ENCODE peak calls at places on chromosomes 16 and 17, in four cellular contexts. B, P, M and O are unnamed samples.

GRCh38 chr16:89103781-89104180 is 10.1 kb downstream of the ACSF3 start:
- DNase-seq in B (no peak), P (no peak), M (no peak), O (no peak)

GRCh38 chr16:2468725-2469398 is 2.2 kb upstream of the NTN3 start:
- DNase-seq in P (no peak), B (no peak), M (no peak), O (no peak)

GRCh38 chr17:50288306-50288705 is 14.0 kb downstream of the TMEM92 start:
- DNase-seq in P (no peak), B (no peak), M (no peak), O (no peak)

GRCh38 chr16:23729503-23730424 is 16.7 kb upstream of the ERN2 start:
- DNase-seq in P (peak), M (no peak), B (peak), O (peak)

GRCh38 chr17:4365628-4366311 is 705 bp downstream of the UBE2G1 start:
- DNase-seq in M (no peak), P (no peak), B (peak), O (no peak)

GRCh38 chr17:66570353-66571195 is 264.3 kb upstream of the CACNG5 start:
- DNase-seq in P (peak), B (no peak), M (no peak), O (peak)

GRCh38 chr17:47895254-47895855 is 681 bp upstream of the SP2 start:
- DNase-seq in M (no peak), B (peak), P (peak), O (no peak)

GRCh38 chr17:33858121-33858520 is 397.0 kb upstream of the CCL2 start:
- DNase-seq in M (no peak), P (no peak), B (no peak), O (no peak)

GRCh38 chr16:89216315-89217137 is 977 bp upstream of the ZNF778 start:
- DNase-seq in B (peak), P (peak), M (peak), O (peak)

GRCh38 chr17:65398036-65398787 is 163.2 kb downstream of the AXIN2 start:
- DNase-seq in P (no peak), B (no peak), M (no peak), O (no peak)

GRCh38 chr17:79735096-79735495 is 4.4 kb downstream of the ENPP7 start:
- DNase-seq in M (no peak), P (no peak), B (no peak), O (no peak)

GRCh38 chr17:79951361-79952264 is 84.1 kb downstream of the TBC1D16 start:
- DNase-seq in B (peak), P (peak), M (no peak), O (peak)

GRCh38 chr17:61532818-61533217 is 58.2 kb downstream of the NACA2 start:
- DNase-seq in B (no peak), P (no peak), M (no peak), O (no peak)

GRCh38 chr16:86632206-86632605 is 53.9 kb downstream of the FOXL1 start:
- DNase-seq in B (no peak), M (no peak), P (no peak), O (no peak)

GRCh38 chr16:89391-90302 is 11.6 kb downstream of the MPG start:
- DNase-seq in M (no peak), P (no peak), B (no peak), O (no peak)

GRCh38 chr17:50946891-50947843 is 81.0 kb upstream of the TOB1 start:
- DNase-seq in B (no peak), M (no peak), P (no peak), O (no peak)

GRCh38 chr17:57542518-57542917 is 202.6 kb downstream of the CCDC182 start:
- DNase-seq in B (no peak), P (no peak), M (no peak), O (no peak)

GRCh38 chr17:1056761-1057160 is 59.8 kb downstream of the TIMM22 start:
- DNase-seq in P (no peak), M (no peak), B (no peak), O (no peak)

GRCh38 chr16:88744839-88745521 is 38.7 kb downstream of the CTU2 start:
- DNase-seq in P (no peak), M (no peak), B (no peak), O (no peak)

GRCh38 chr16:72124148-72124547 is 30.5 kb downstream of the DHX38 start:
- DNase-seq in P (no peak), B (no peak), M (no peak), O (no peak)

GRCh38 chr17:43851744-43852143 is 4.8 kb downstream of the CD300LG start:
- DNase-seq in M (no peak), B (no peak), P (no peak), O (no peak)

GRCh38 chr17:76702941-76703637 is 7.7 kb downstream of the MXRA7 start:
- DNase-seq in M (no peak), B (no peak), P (no peak), O (no peak)
- H3K4me3 ChIP-seq in M (no peak), B (no peak), P (no peak), O (no peak)

GRCh38 chr17:74840989-74841666 is 18.6 kb downstream of the GRIN2C start:
- DNase-seq in B (peak), P (peak), M (no peak), O (peak)

GRCh38 chr17:74842146-74842598 is 17.5 kb downstream of the GRIN2C start:
- DNase-seq in M (no peak), P (no peak), B (no peak), O (no peak)

GRCh38 chr17:74843352-74843627 is 16.4 kb downstream of the GRIN2C start:
- DNase-seq in M (no peak), B (no peak), P (no peak), O (no peak)

GRCh38 chr17:74840500-74840899 is 19.2 kb downstream of the GRIN2C start:
- DNase-seq in P (no peak), B (no peak), M (no peak), O (no peak)

DNA sequence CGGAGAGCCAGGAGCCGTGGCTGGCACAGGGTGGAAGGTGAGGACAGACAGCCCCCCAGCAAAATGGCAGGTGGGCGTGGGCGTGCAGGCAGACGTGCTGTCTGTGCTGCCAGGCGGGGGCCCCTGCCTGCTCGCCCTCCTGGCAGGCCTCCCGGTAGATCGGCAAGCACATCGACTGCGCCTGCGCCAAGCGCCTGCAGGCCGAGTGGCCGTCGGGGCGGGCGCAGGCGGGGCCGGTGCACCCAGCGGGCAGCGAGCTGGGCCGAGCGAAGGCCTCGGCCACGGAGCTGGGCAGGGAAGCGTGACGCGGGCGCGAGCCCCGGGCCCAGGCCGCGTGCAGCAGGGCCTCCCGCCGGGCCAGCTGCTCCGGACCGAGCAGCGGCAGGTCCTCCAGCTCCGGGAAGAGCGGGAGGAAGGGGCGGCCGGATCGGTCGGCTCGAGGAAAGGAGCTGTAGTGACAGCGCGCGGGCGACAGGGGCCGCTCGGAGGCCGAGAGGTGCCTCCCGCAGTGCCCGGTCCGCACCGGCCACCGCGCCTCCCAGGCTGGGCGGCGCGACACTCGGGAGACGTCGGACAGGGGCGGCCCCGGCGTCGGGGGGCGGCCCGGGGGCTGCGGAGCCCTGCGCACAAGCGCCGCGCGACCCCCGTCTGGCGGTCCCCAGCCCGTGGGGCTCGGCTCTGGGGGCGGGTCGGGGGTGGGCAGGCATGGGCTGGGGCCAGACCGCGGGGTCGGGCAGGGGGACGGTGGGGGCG is 16.9 kb downstream of the GRIN2C start:
- DNase-seq in P (peak), B (peak), M (no peak), O (peak)
- H3K4me3 ChIP-seq in P (peak), B (no peak), M (no peak), O (peak)

DNA sequence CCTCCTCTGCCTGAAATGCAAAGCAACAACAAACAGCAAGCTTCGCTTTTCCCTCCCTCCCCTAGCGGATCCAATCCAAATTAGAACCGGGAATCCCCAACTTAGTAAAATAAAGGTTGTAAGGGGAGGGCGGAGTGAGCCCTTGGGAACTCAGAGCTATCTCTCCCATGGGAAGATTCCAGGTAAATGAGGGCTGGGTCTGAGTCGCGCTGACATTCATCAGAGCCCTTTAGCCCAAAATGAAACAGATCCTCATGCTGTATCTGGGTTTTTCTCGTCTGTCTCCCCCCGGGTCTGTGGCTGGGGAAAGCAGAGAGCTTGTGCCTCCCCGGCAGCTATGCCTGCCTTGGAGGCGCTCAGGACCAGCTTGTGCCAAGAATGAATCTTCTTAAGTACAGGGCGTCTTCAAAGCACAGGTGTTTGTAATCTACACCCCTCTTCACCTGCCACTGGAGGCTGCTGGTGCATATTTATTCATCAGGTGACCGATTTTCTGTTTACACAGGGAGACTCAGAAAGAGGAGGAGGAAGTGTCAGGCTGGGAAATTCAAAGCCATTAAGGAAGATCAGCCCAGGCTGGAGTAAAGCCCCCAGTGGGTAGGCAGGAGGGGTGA is 55.0 kb upstream of the GSE1 start:
- DNase-seq in M (no peak), P (no peak), B (peak), O (no peak)
- H3K4me3 ChIP-seq in M (peak), P (no peak), B (no peak), O (peak)

GRCh38 chr16:67539691-67540635 is 11.3 kb downstream of the RIPOR1 start:
- DNase-seq in M (no peak), B (no peak), P (no peak), O (no peak)
- H3K4me3 ChIP-seq in M (no peak), B (no peak), P (no peak), O (no peak)

GRCh38 chr17:60077226-60077625 is 1.5 kb downstream of the HEATR6 start:
- DNase-seq in P (no peak), M (no peak), B (no peak), O (peak)

GRCh38 chr17:60079401-60079861 is 710 bp upstream of the HEATR6 start:
- DNase-seq in B (no peak), M (no peak), P (no peak), O (peak)

GRCh38 chr17:60075981-60076380 is 2.7 kb downstream of the HEATR6 start:
- DNase-seq in M (no peak), P (no peak), B (no peak), O (no peak)

GRCh38 chr17:60077672-60078519 is 825 bp downstream of the HEATR6 start:
- DNase-seq in M (no peak), B (peak), P (no peak), O (peak)

GRCh38 chr17:60076811-60077210 is 1.9 kb downstream of the HEATR6 start:
- DNase-seq in P (no peak), M (no peak), B (no peak), O (no peak)
- H3K4me3 ChIP-seq in P (no peak), M (no peak), B (no peak), O (no peak)

DNA sequence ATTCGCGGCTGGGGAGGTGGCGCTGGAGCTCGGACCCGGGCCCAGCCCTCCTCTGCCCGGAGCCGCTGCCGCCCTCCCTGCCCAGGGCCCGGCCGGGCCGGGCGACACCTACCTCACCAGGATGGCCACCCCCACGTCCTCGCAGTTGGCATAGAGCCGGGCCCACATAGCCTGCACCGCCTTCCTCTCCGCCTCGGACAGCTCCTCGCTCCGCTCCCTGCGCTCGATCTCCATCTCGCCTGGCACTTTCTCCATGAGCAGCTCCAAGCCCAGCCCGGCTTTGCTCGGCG is 276 bp downstream of the CYGB start:
- DNase-seq in M (no peak), P (peak), B (peak), O (peak)
- H3K4me3 ChIP-seq in M (no peak), P (peak), B (no peak), O (peak)

DNA sequence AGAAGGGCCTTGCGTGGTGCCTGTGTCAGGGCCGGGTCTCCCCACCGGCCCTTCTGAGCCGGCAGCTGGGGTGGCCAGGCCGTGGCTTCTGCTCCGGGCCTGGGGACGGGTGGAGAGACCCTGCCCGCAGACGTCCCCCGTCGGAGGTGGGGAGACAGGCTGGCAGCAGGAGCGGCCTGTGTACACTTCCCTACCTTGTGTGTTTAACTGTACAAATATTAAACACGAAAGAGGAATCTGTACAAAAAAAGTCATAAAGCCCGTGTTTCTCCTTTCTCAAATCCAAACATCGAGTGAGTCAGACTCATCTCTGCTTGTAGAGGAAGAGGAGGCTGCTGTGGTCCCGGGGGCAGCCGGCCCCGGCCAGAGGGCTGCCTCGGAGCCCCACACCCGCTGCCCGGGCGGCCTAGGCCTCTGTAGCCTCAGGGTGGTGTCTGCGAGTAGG is 2.0 kb downstream of the CACNA1H start:
- DNase-seq in M (no peak), B (no peak), P (peak), O (peak)
- H3K4me3 ChIP-seq in M (no peak), B (no peak), P (no peak), O (peak)

GRCh38 chr17:8013731-8014557 is 11.5 kb downstream of the GUCY2D start:
- DNase-seq in M (no peak), B (no peak), P (no peak), O (no peak)
- H3K4me3 ChIP-seq in M (no peak), B (no peak), P (no peak), O (no peak)

GRCh38 chr17:31320791-31321190 is 631 bp downstream of the EVI2A start:
- DNase-seq in M (no peak), P (peak), B (no peak), O (peak)
- H3K4me3 ChIP-seq in M (peak), P (no peak), B (no peak), O (no peak)

DNA sequence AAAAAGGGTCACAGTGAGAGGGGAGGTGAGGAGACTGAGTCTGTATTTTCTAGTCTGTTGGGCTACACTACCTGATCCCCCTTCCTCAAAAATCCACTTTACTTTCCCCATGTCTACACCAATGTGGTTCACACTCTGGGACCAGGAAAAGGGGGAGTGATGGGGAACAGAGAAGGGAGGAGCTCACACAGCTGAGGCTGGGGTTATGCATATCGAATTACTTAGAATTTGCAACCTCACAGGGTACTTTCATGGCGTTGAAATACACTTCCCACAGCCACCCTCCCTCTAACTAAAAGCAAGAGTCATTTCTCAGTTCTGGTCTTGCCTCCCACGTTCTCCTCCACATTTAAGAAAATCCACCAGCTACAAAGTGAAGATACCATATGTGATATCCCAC is 14.1 kb downstream of the MAPT start:
- DNase-seq in M (no peak), B (no peak), P (no peak), O (no peak)
- H3K4me3 ChIP-seq in M (no peak), B (no peak), P (no peak), O (no peak)